ENCODE peak calls at places on chromosome 9, in ten cellular contexts. Z, Y, T, R, F, O, J, M, K and N are unnamed samples.

GRCh38 chr9:100579665-100580064 is 1.8 kb downstream of the CAVIN4 start:
- DNase-seq in Z (peak; percentile 41), Y (no peak), T (no peak), R (no peak), F (no peak), O (no peak), J (no peak), M (no peak), K (no peak), N (no peak)

GRCh38 chr9:5671711-5672353 is 42.9 kb downstream of the RIC1 start:
- DNase-seq in Z (no peak), Y (peak; percentile 19), T (no peak), R (no peak), F (no peak), O (no peak), J (no peak), M (no peak), K (no peak), N (no peak)

GRCh38 chr9:129560849-129561248 is 60.1 kb downstream of the C9orf50 start:
- DNase-seq in Z (no peak), Y (no peak), T (no peak), R (no peak), F (no peak), O (no peak), J (no peak), M (no peak), K (no peak), N (no peak)

GRCh38 chr9:2972475-2972874 is 128.6 kb upstream of the PUM3 start:
- DNase-seq in Z (no peak), Y (no peak), T (no peak), R (no peak), F (no peak), O (no peak), J (no peak), M (no peak), K (no peak), N (no peak)

GRCh38 chr9:99011161-99011709 is 67.5 kb downstream of the COL15A1 start:
- DNase-seq in Z (no peak), Y (peak; percentile 35), T (no peak), R (no peak), F (no peak), O (no peak), J (no peak), M (no peak), K (no peak), N (no peak)

GRCh38 chr9:13845460-13845859 is 468.5 kb downstream of the NFIB start:
- DNase-seq in Z (peak; percentile 24), Y (no peak), T (no peak), R (no peak), F (no peak), O (no peak), J (no peak), M (no peak), K (no peak), N (no peak)

GRCh38 chr9:88651682-88652633 is 117.0 kb downstream of the NXNL2 start:
- DNase-seq in Z (peak; percentile 100), Y (peak; percentile 69), T (peak; percentile 78), R (peak; percentile 39), F (peak; percentile 90), O (no peak), J (peak; percentile 51), M (peak; percentile 94), K (peak; percentile 93), N (no peak)

GRCh38 chr9:123287639-123288038 is 19.3 kb upstream of the STRBP start:
- DNase-seq in Z (no peak), Y (no peak), T (no peak), R (no peak), F (no peak), O (no peak), J (no peak), M (no peak), K (no peak), N (no peak)

GRCh38 chr9:13033959-13034695 is 245.4 kb downstream of the MPDZ start:
- DNase-seq in Z (peak; percentile 75), Y (peak; percentile 84), T (peak; percentile 55), R (no peak), F (peak; percentile 70), O (peak; percentile 64), J (peak; percentile 62), M (peak; percentile 66), K (peak; percentile 67), N (peak; percentile 73)

DNA sequence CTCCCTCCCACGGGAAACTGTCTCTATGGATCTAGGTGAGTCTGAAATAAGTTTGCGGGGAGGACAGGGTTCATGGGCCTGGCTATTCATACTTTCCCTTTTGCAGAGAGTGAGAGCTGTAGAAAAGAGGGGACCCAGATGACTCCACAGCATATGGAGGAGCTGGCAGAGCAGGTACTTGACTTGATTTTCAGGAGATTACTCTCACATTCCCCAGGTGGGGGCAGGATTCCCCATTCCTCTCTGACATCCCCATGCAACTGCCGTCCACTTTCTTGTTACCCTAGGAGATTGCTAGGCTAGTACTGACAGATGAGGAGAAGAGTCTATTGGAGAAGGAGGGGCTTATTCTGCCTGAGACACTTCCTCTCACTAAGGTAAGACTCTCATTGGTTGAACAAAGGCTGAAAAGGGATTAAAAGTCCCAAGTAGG is 659 bp downstream of the CREB3 start:
- DNase-seq in Z (peak; percentile 52), Y (peak; percentile 68), T (no peak), R (no peak), F (no peak), O (peak; percentile 75), J (no peak), M (no peak), K (no peak), N (no peak)
- TF ChIP-seq CTCF in Z (peak; percentile 3), Y (peak; percentile 50), T (no peak), R (no peak), F (no peak), O (peak; percentile 36), J (no peak), M (no peak), K (no peak), N (no peak)

DNA sequence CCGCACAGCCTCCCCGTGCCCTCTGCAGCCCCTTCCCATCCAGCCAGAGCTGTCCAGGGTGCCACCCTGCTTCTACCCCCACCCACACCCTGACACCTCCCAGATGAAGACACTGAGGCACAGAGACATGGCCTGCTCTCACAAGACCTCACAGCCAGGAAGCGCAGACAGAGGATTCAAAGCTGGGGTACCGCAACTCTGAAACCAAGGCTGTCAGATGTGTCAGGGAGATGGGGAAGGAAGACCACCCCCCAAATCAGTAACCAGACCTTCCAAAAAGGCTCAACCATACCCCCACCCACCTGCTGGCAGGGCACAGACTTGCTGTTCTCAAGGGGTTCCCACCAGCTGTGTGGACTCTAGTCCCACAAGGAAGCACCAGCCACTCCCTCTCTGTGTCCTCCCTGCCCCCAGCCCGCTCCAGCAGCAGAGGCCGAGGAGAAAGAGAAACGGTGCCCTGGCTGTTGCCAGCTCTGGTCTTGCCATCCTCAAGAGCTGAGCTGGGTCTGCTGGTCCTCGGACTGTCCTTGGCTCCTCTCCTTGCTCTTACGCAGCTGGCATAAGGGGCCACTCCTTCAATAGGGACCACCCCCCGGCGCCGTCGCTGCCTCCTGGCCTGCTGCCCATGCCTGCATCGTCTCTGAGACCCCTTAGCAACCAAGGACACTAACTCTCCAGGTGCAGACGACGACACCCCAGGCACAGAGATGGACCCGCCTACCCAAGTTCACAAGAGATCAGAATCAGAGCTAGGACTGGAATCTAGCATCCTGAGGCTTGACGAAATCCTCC is 700 bp downstream of the AKNA start:
- DNase-seq in Z (no peak), Y (no peak), T (peak; percentile 54), R (no peak), F (peak; percentile 71), O (no peak), J (peak; percentile 49), M (peak; percentile 85), K (no peak), N (no peak)
- H3K4me3 ChIP-seq in Z (peak overlapping the region; percentile 69), Y (no peak overlapping the region), T (peak overlapping the region; percentile 68), R (peak overlapping the region; percentile 85), F (peak overlapping the region; percentile 62), O (peak overlapping the region; percentile 34), J (peak overlapping the region; percentile 63), M (peak overlapping the region; percentile 56), K (peak overlapping the region; percentile 22), N (peak overlapping the region; percentile 69)

GRCh38 chr9:33813712-33814641 is 3.0 kb upstream of the UBE2R2 start:
- DNase-seq in Z (peak; percentile 59), Y (peak; percentile 60), T (no peak), R (no peak), F (no peak), O (no peak), J (no peak), M (no peak), K (no peak), N (no peak)
- H3K27ac ChIP-seq in Z (peak overlapping the region; percentile 37), Y (peak overlapping the region; percentile 71), T (peak overlapping the region; percentile 46), R (peak overlapping the region; percentile 40), F (no peak overlapping the region), O (no peak overlapping the region), J (peak overlapping the region; percentile 100), M (peak overlapping the region; percentile 85), K (peak overlapping the region; percentile 99), N (peak overlapping the region; percentile 97)

GRCh38 chr9:124766326-124766725 is 4.8 kb downstream of the NR6A1 start:
- DNase-seq in Z (no peak), Y (no peak), T (no peak), R (no peak), F (no peak), O (no peak), J (no peak), M (no peak), K (no peak), N (no peak)

GRCh38 chr9:124765439-124765835 is 5.7 kb downstream of the NR6A1 start:
- DNase-seq in Z (no peak), Y (no peak), T (no peak), R (no peak), F (no peak), O (peak; percentile 62), J (no peak), M (no peak), K (no peak), N (no peak)

GRCh38 chr9:124767830-124768229 is 3.3 kb downstream of the NR6A1 start:
- DNase-seq in Z (no peak), Y (no peak), T (no peak), R (no peak), F (no peak), O (no peak), J (no peak), M (no peak), K (no peak), N (no peak)

GRCh38 chr9:124768275-124768674 is 2.8 kb downstream of the NR6A1 start:
- DNase-seq in Z (no peak), Y (no peak), T (no peak), R (no peak), F (no peak), O (no peak), J (no peak), M (no peak), K (no peak), N (no peak)

GRCh38 chr9:124766815-124767554 is 4.1 kb downstream of the NR6A1 start:
- DNase-seq in Z (no peak), Y (no peak), T (no peak), R (no peak), F (no peak), O (no peak), J (no peak), M (no peak), K (no peak), N (no peak)
- TF ChIP-seq CTCF in Z (peak; percentile 19), Y (peak; percentile 41), T (no peak), R (no peak), F (no peak), O (peak; percentile 33), J (no peak), M (no peak), K (no peak), N (peak; percentile 7)

GRCh38 chr9:72893437-72893836 is 59.4 kb downstream of the ALDH1A1 start:
- DNase-seq in Z (no peak), Y (no peak), T (no peak), R (no peak), F (no peak), O (no peak), J (no peak), M (no peak), K (no peak), N (no peak)
- H3K4me3 ChIP-seq in Z (no peak overlapping the region), Y (no peak overlapping the region), T (no peak overlapping the region), R (no peak overlapping the region), F (no peak overlapping the region), O (no peak overlapping the region), J (no peak overlapping the region), M (no peak overlapping the region), K (no peak overlapping the region), N (no peak overlapping the region)